ENCODE peak calls at places on chromosomes 7 and 10, in nine cellular contexts. One of them, this sample, is unnamed.

GRCh38 chr10:86287966-86288579 is 78.5 kb downstream of the GRID1 start:
- DNase-seq in activated CD4-positive, alpha-beta T cell treated with anti-CD3 and anti-CD28 coated beads for 48 hours: no peak
- DNase-seq in cardiac fibroblast: no peak
- DNase-seq in activated T-cell treated with anti-CD3 and anti-CD28 coated beads, Interleukin-2, amount 50 U/mL, for 72 hours: no peak
- DNase-seq in astrocyte of the cerebellum: no peak
- DNase-seq in T-cell: no peak
- DNase-seq in nucleus accumbens: no peak
- DNase-seq in stimulated activated naive B cell treated with anti-CD40 and anti-IgM and Interleukin-4, amounts not matched to agents 10 μg/mL and 1 μg/mL and 100 μg/mL, for 72 hours: peak
- DNase-seq in stimulated activated CD4-positive, alpha-beta T cell treated with anti-CD3 and anti-CD28 coated beads, Interleukin-12 subunit alpha, Interleukin-12 subunit beta, amount 100 ng/mL, for 4 hours: no peak
- DNase-seq in this sample: no peak

GRCh38 chr7:1742555-1743303 is 72.7 kb downstream of the ELFN1 start:
- DNase-seq in stimulated activated naive B cell treated with anti-CD40 and anti-IgM and Interleukin-4, amounts not matched to agents 10 μg/mL and 1 μg/mL and 100 μg/mL, for 72 hours: no peak
- DNase-seq in activated T-cell treated with anti-CD3 and anti-CD28 coated beads, Interleukin-2, amount 50 U/mL, for 72 hours: peak
- DNase-seq in stimulated activated CD4-positive, alpha-beta T cell treated with anti-CD3 and anti-CD28 coated beads, Interleukin-12 subunit alpha, Interleukin-12 subunit beta, amount 100 ng/mL, for 4 hours: no peak
- DNase-seq in activated CD4-positive, alpha-beta T cell treated with anti-CD3 and anti-CD28 coated beads for 48 hours: peak
- DNase-seq in astrocyte of the cerebellum: no peak
- DNase-seq in cardiac fibroblast: peak
- DNase-seq in T-cell: peak
- DNase-seq in nucleus accumbens: no peak
- DNase-seq in this sample: peak

GRCh38 chr7:1611708-1612241 is 41.9 kb upstream of the PSMG3 start:
- DNase-seq in stimulated activated naive B cell treated with anti-CD40 and anti-IgM and Interleukin-4, amounts not matched to agents 10 μg/mL and 1 μg/mL and 100 μg/mL, for 72 hours: no peak
- DNase-seq in astrocyte of the cerebellum: peak
- DNase-seq in cardiac fibroblast: peak
- DNase-seq in activated T-cell treated with anti-CD3 and anti-CD28 coated beads, Interleukin-2, amount 50 U/mL, for 72 hours: no peak
- DNase-seq in stimulated activated CD4-positive, alpha-beta T cell treated with anti-CD3 and anti-CD28 coated beads, Interleukin-12 subunit alpha, Interleukin-12 subunit beta, amount 100 ng/mL, for 4 hours: no peak
- DNase-seq in T-cell: no peak
- DNase-seq in activated CD4-positive, alpha-beta T cell treated with anti-CD3 and anti-CD28 coated beads for 48 hours: no peak
- DNase-seq in nucleus accumbens: peak
- DNase-seq in this sample: no peak

GRCh38 chr7:129958643-129959479 is 6.1 kb upstream of the UBE2H start:
- DNase-seq in astrocyte of the cerebellum: no peak
- DNase-seq in stimulated activated CD4-positive, alpha-beta T cell treated with anti-CD3 and anti-CD28 coated beads, Interleukin-12 subunit alpha, Interleukin-12 subunit beta, amount 100 ng/mL, for 4 hours: no peak
- DNase-seq in T-cell: no peak
- DNase-seq in cardiac fibroblast: peak
- DNase-seq in activated CD4-positive, alpha-beta T cell treated with anti-CD3 and anti-CD28 coated beads for 48 hours: no peak
- DNase-seq in activated T-cell treated with anti-CD3 and anti-CD28 coated beads, Interleukin-2, amount 50 U/mL, for 72 hours: no peak
- DNase-seq in nucleus accumbens: no peak
- DNase-seq in stimulated activated naive B cell treated with anti-CD40 and anti-IgM and Interleukin-4, amounts not matched to agents 10 μg/mL and 1 μg/mL and 100 μg/mL, for 72 hours: no peak
- DNase-seq in this sample: no peak

GRCh38 chr10:59892697-59893096 is 13.7 kb downstream of the CCDC6 start:
- DNase-seq in activated CD4-positive, alpha-beta T cell treated with anti-CD3 and anti-CD28 coated beads for 48 hours: no peak
- DNase-seq in stimulated activated naive B cell treated with anti-CD40 and anti-IgM and Interleukin-4, amounts not matched to agents 10 μg/mL and 1 μg/mL and 100 μg/mL, for 72 hours: no peak
- DNase-seq in nucleus accumbens: no peak
- DNase-seq in cardiac fibroblast: no peak
- DNase-seq in stimulated activated CD4-positive, alpha-beta T cell treated with anti-CD3 and anti-CD28 coated beads, Interleukin-12 subunit alpha, Interleukin-12 subunit beta, amount 100 ng/mL, for 4 hours: no peak
- DNase-seq in astrocyte of the cerebellum: no peak
- DNase-seq in activated T-cell treated with anti-CD3 and anti-CD28 coated beads, Interleukin-2, amount 50 U/mL, for 72 hours: no peak
- DNase-seq in T-cell: no peak
- DNase-seq in this sample: no peak

GRCh38 chr10:132209978-132210530 is 23.3 kb downstream of the DPYSL4 start:
- DNase-seq in activated CD4-positive, alpha-beta T cell treated with anti-CD3 and anti-CD28 coated beads for 48 hours: no peak
- DNase-seq in stimulated activated CD4-positive, alpha-beta T cell treated with anti-CD3 and anti-CD28 coated beads, Interleukin-12 subunit alpha, Interleukin-12 subunit beta, amount 100 ng/mL, for 4 hours: no peak
- DNase-seq in nucleus accumbens: no peak
- DNase-seq in cardiac fibroblast: no peak
- DNase-seq in T-cell: no peak
- DNase-seq in activated T-cell treated with anti-CD3 and anti-CD28 coated beads, Interleukin-2, amount 50 U/mL, for 72 hours: no peak
- DNase-seq in stimulated activated naive B cell treated with anti-CD40 and anti-IgM and Interleukin-4, amounts not matched to agents 10 μg/mL and 1 μg/mL and 100 μg/mL, for 72 hours: no peak
- DNase-seq in astrocyte of the cerebellum: no peak
- DNase-seq in this sample: no peak

GRCh38 chr7:141788296-141788695 is 1.7 kb upstream of the TAS2R5 start:
- DNase-seq in T-cell: no peak
- DNase-seq in activated CD4-positive, alpha-beta T cell treated with anti-CD3 and anti-CD28 coated beads for 48 hours: no peak
- DNase-seq in stimulated activated naive B cell treated with anti-CD40 and anti-IgM and Interleukin-4, amounts not matched to agents 10 μg/mL and 1 μg/mL and 100 μg/mL, for 72 hours: no peak
- DNase-seq in stimulated activated CD4-positive, alpha-beta T cell treated with anti-CD3 and anti-CD28 coated beads, Interleukin-12 subunit alpha, Interleukin-12 subunit beta, amount 100 ng/mL, for 4 hours: no peak
- DNase-seq in activated T-cell treated with anti-CD3 and anti-CD28 coated beads, Interleukin-2, amount 50 U/mL, for 72 hours: no peak
- DNase-seq in nucleus accumbens: no peak
- DNase-seq in astrocyte of the cerebellum: no peak
- DNase-seq in cardiac fibroblast: no peak
- DNase-seq in this sample: no peak

GRCh38 chr10:17179002-17179401 is 22.5 kb downstream of the TRDMT1 start:
- DNase-seq in stimulated activated naive B cell treated with anti-CD40 and anti-IgM and Interleukin-4, amounts not matched to agents 10 μg/mL and 1 μg/mL and 100 μg/mL, for 72 hours: no peak
- DNase-seq in activated CD4-positive, alpha-beta T cell treated with anti-CD3 and anti-CD28 coated beads for 48 hours: no peak
- DNase-seq in nucleus accumbens: no peak
- DNase-seq in stimulated activated CD4-positive, alpha-beta T cell treated with anti-CD3 and anti-CD28 coated beads, Interleukin-12 subunit alpha, Interleukin-12 subunit beta, amount 100 ng/mL, for 4 hours: no peak
- DNase-seq in cardiac fibroblast: no peak
- DNase-seq in T-cell: no peak
- DNase-seq in activated T-cell treated with anti-CD3 and anti-CD28 coated beads, Interleukin-2, amount 50 U/mL, for 72 hours: no peak
- DNase-seq in astrocyte of the cerebellum: no peak
- DNase-seq in this sample: no peak

This sample was measured in activated naive CD4-positive, alpha-beta T cell treated with Interleukin-2 at 50 U/mL for 16 hours.